ENCODE peak calls at places on chromosome 4, in eight cellular contexts. N, T, L, W, S, I, E and G are unnamed samples.

GRCh38 chr4:81351653-81352455 is 119.9 kb downstream of the RASGEF1B start:
- DNase-seq in W (peak), S (peak), N (peak), I (peak), L (peak), T (peak), E (peak), G (peak)

GRCh38 chr4:140344111-140344510 is 29.3 kb upstream of the SCOC start:
- DNase-seq in T (no peak), W (no peak), E (no peak), S (no peak), L (no peak), I (no peak), N (no peak), G (no peak)

GRCh38 chr4:7315286-7315685 is 119.4 kb downstream of the PSAPL1 start:
- DNase-seq in E (no peak), I (no peak), W (no peak), S (peak), N (no peak), L (no peak), T (no peak), G (no peak)

GRCh38 chr4:142358656-142359055 is 487.4 kb downstream of the INPP4B start:
- DNase-seq in W (no peak), S (no peak), T (no peak), E (no peak), L (no peak), N (peak), I (no peak), G (no peak)

GRCh38 chr4:177480796-177481195 is 38.6 kb upstream of the AGA start:
- DNase-seq in S (no peak), E (no peak), I (no peak), N (no peak), T (no peak), L (no peak), W (no peak), G (no peak)

GRCh38 chr4:1240721-1241465 is 8.0 kb downstream of the CTBP1 start:
- DNase-seq in W (peak), I (no peak), T (no peak), N (no peak), L (no peak), E (no peak), S (peak), G (no peak)

GRCh38 chr4:37188100-37188499 is 56.4 kb upstream of the NWD2 start:
- DNase-seq in W (no peak), E (no peak), N (no peak), S (no peak), T (no peak), L (no peak), I (no peak), G (no peak)

GRCh38 chr4:8919651-8920288 is 48.1 kb upstream of the HMX1 start:
- DNase-seq in W (no peak), E (no peak), N (no peak), S (no peak), L (peak), T (no peak), I (no peak), G (no peak)

GRCh38 chr4:10253765-10254164 is 137.2 kb upstream of the WDR1 start:
- DNase-seq in T (no peak), L (no peak), I (no peak), W (no peak), E (no peak), N (no peak), S (no peak), G (no peak)

GRCh38 chr4:54226399-54227260 is 2.5 kb upstream of the PDGFRA start:
- DNase-seq in T (no peak), E (peak), W (peak), I (no peak), S (peak), L (no peak), N (no peak), G (no peak)

GRCh38 chr4:165302658-165303057 is 24.8 kb upstream of the MSMO1 start:
- DNase-seq in S (no peak), I (no peak), W (no peak), E (no peak), N (no peak), T (no peak), L (no peak), G (no peak)

GRCh38 chr4:42513748-42514490 is 116.6 kb downstream of the SHISA3 start:
- DNase-seq in S (no peak), L (no peak), E (no peak), N (no peak), T (no peak), I (no peak), W (no peak), G (no peak)

GRCh38 chr4:33780952-33781655 is 2463.2 kb downstream of the ARAP2 start:
- DNase-seq in L (no peak), I (no peak), S (no peak), T (no peak), N (no peak), W (no peak), E (no peak), G (no peak)

GRCh38 chr4:169133932-169134331 is 123.9 kb upstream of the CBR4 start:
- DNase-seq in I (no peak), S (no peak), N (peak), T (no peak), W (no peak), L (no peak), E (no peak), G (no peak)

GRCh38 chr4:29553842-29554241 is 1166.3 kb upstream of the PCDH7 start:
- DNase-seq in N (no peak), E (no peak), I (no peak), W (no peak), T (no peak), S (no peak), L (no peak), G (no peak)

GRCh38 chr4:114400531-114400930 is 198.1 kb upstream of the UGT8 start:
- DNase-seq in I (no peak), T (no peak), N (no peak), S (no peak), W (no peak), E (no peak), L (no peak), G (no peak)

GRCh38 chr4:169335331-169335730 is 64.6 kb upstream of the SH3RF1 start:
- DNase-seq in I (no peak), N (no peak), S (no peak), W (no peak), L (no peak), E (no peak), T (no peak), G (no peak)

GRCh38 chr4:34512631-34513030 is 1731.7 kb downstream of the ARAP2 start:
- DNase-seq in N (no peak), T (no peak), E (no peak), L (no peak), I (no peak), W (no peak), S (no peak), G (no peak)

GRCh38 chr4:147723316-147723715 is 8.6 kb upstream of the ARHGAP10 start:
- DNase-seq in N (no peak), E (peak), I (no peak), W (no peak), L (no peak), S (no peak), T (no peak), G (no peak)

GRCh38 chr4:77893451-77893850 is 30.8 kb downstream of the MRPL1 start:
- DNase-seq in T (no peak), L (no peak), W (no peak), S (no peak), N (no peak), E (no peak), I (peak), G (no peak)

GRCh38 chr4:165151734-165152133 is 39.1 kb upstream of the TMEM192 start:
- DNase-seq in S (no peak), N (no peak), L (no peak), I (no peak), T (no peak), E (no peak), W (no peak), G (no peak)

GRCh38 chr4:1573830-1574459 is 110.2 kb downstream of the FAM53A start:
- DNase-seq in L (no peak), T (no peak), S (peak), I (no peak), N (no peak), W (no peak), E (peak), G (no peak)

GRCh38 chr4:26861434-26862186 is 969 bp downstream of the STIM2 start:
- DNase-seq in S (peak), T (peak), L (peak), N (peak), W (peak), E (peak), I (peak), G (peak)

GRCh38 chr4:105659190-105659589 is 49.3 kb downstream of the INTS12 start:
- DNase-seq in N (no peak), S (no peak), L (no peak), I (no peak), E (no peak), T (no peak), W (no peak), G (no peak)